ENCODE peak calls at places on chromosomes 7 and 10, in five cellular contexts. E, H, V, J and I are unnamed samples.

GRCh38 chr10:14723052-14723689 is 51.5 kb downstream of the FAM107B start:
- DNase-seq in E (peak; percentile 52), H (no peak), V (no peak), J (no peak), I (no peak)

GRCh38 chr7:27247000-27247399 is 4.4 kb downstream of the EVX1 start:
- DNase-seq in E (no peak), H (no peak), V (no peak), J (no peak), I (no peak)

GRCh38 chr10:63767512-63767911 is 246.3 kb downstream of the REEP3 start:
- DNase-seq in E (no peak), H (no peak), V (no peak), J (peak; percentile 62), I (peak; percentile 38)

GRCh38 chr7:130352335-130353074 is 7.9 kb downstream of the CPA5 start:
- DNase-seq in E (no peak), H (no peak), V (no peak), J (peak; percentile 74), I (peak; percentile 66)

GRCh38 chr10:89245802-89246201 is 5.8 kb downstream of the LIPA start:
- DNase-seq in E (no peak), H (no peak), V (no peak), J (no peak), I (no peak)

GRCh38 chr7:18666107-18666728 is 170.7 kb downstream of the HDAC9 start:
- DNase-seq in E (peak; percentile 28), H (peak; percentile 79), V (peak; percentile 87), J (peak; percentile 64), I (peak; percentile 55)

GRCh38 chr7:5693529-5693928 is 87.9 kb downstream of the RNF216 start:
- DNase-seq in E (no peak), H (no peak), V (peak; percentile 71), J (peak; percentile 47), I (peak; percentile 34)

GRCh38 chr10:21720090-21720489 is 186.1 kb downstream of the MLLT10 start:
- DNase-seq in E (no peak), H (no peak), V (no peak), J (no peak), I (no peak)

GRCh38 chr10:29392376-29393021 is 103.6 kb downstream of the LYZL1 start:
- DNase-seq in E (peak; percentile 23), H (no peak), V (no peak), J (peak; percentile 46), I (peak; percentile 23)

GRCh38 chr10:54026340-54026739 is 774.7 kb downstream of the PCDH15 start:
- DNase-seq in E (no peak), H (no peak), V (no peak), J (no peak), I (no peak)

GRCh38 chr7:56188823-56189346 is 72.7 kb upstream of the NUPR2 start:
- DNase-seq in E (no peak), H (no peak), V (peak; percentile 61), J (no peak), I (no peak)

GRCh38 chr7:79495544-79496272 is 42.2 kb upstream of the MAGI2 start:
- DNase-seq in E (no peak), H (no peak), V (no peak), J (peak; percentile 76), I (peak; percentile 49)

GRCh38 chr10:104274762-104275721 is 6.1 kb downstream of the GSTO2 start:
- DNase-seq in E (peak; percentile 43), H (no peak), V (peak; percentile 57), J (peak; percentile 29), I (no peak)

GRCh38 chr7:21028990-21029337 is 242.3 kb upstream of the SP8 start:
- DNase-seq in E (no peak), H (no peak), V (no peak), J (no peak), I (no peak)

GRCh38 chr10:119257894-119258293 is 50.5 kb downstream of the GRK5 start:
- DNase-seq in E (no peak), H (no peak), V (no peak), J (no peak), I (no peak)

GRCh38 chr7:155986497-155987160 is 174.4 kb upstream of the SHH start:
- DNase-seq in E (no peak), H (no peak), V (peak; percentile 24), J (no peak), I (no peak)

GRCh38 chr7:142809671-142810070 is 38.9 kb downstream of the PRSS2 start:
- DNase-seq in E (no peak), H (no peak), V (no peak), J (no peak), I (no peak)

GRCh38 chr7:22295402-22296264 is 61.3 kb downstream of the RAPGEF5 start:
- DNase-seq in E (no peak), H (no peak), V (no peak), J (no peak), I (peak; percentile 15)

GRCh38 chr7:28806841-28807240 is 151.3 kb downstream of the TRIL start:
- DNase-seq in E (no peak), H (no peak), V (no peak), J (peak; percentile 56), I (no peak)

GRCh38 chr7:115146148-115146547 is 224.3 kb downstream of the MDFIC start:
- DNase-seq in E (no peak), H (no peak), V (no peak), J (no peak), I (no peak)

GRCh38 chr10:71644307-71645180 is 75.0 kb downstream of the C10orf105 start:
- DNase-seq in E (no peak), H (no peak), V (no peak), J (no peak), I (no peak)

GRCh38 chr10:101749033-101749432 is 26.9 kb downstream of the FGF8 start:
- DNase-seq in E (no peak), H (no peak), V (no peak), J (no peak), I (no peak)

GRCh38 chr10:43304687-43305333 is 37.9 kb upstream of the RASGEF1A start:
- DNase-seq in E (peak; percentile 45), H (peak; percentile 64), V (peak; percentile 87), J (peak; percentile 26), I (no peak)

GRCh38 chr10:27454837-27455236 is 49.3 kb upstream of the RAB18 start:
- DNase-seq in E (no peak), H (no peak), V (no peak), J (no peak), I (no peak)

GRCh38 chr7:2936301-2936700 is 92.2 kb upstream of the GNA12 start:
- DNase-seq in E (no peak), H (no peak), V (peak; percentile 5), J (no peak), I (no peak)

GRCh38 chr7:127995866-127996215 is 35.4 kb downstream of the LRRC4 start:
- DNase-seq in E (no peak), H (no peak), V (no peak), J (no peak), I (no peak)

GRCh38 chr10:117334075-117334474 is 41.2 kb downstream of the PDZD8 start:
- DNase-seq in E (no peak), H (no peak), V (no peak), J (peak; percentile 40), I (no peak)

GRCh38 chr7:98091061-98091460 is 15.6 kb upstream of the LMTK2 start:
- DNase-seq in E (no peak), H (no peak), V (no peak), J (no peak), I (peak; percentile 57)

GRCh38 chr10:3769511-3769910 is 15.5 kb downstream of the KLF6 start:
- DNase-seq in E (no peak), H (no peak), V (no peak), J (no peak), I (no peak)

GRCh38 chr7:3415730-3416366 is 114.8 kb downstream of the SDK1 start:
- DNase-seq in E (no peak), H (no peak), V (no peak), J (no peak), I (no peak)

GRCh38 chr7:76333388-76334101 is 25.2 kb downstream of the YWHAG start:
- DNase-seq in E (no peak), H (no peak), V (peak; percentile 69), J (no peak), I (no peak)

GRCh38 chr7:123823898-123824753 is 20.8 kb upstream of the HYAL4 start:
- DNase-seq in E (peak; percentile 28), H (no peak), V (no peak), J (no peak), I (no peak)

GRCh38 chr7:44236333-44236728 is 35.6 kb downstream of the YKT6 start:
- DNase-seq in E (no peak), H (no peak), V (no peak), J (no peak), I (no peak)

GRCh38 chr7:87574630-87575029 is 26.1 kb downstream of the ABCB1 start:
- DNase-seq in E (no peak), H (no peak), V (no peak), J (peak; percentile 60), I (peak; percentile 67)

GRCh38 chr10:58158806-58159205 is 108.9 kb downstream of the IPMK start:
- DNase-seq in E (no peak), H (no peak), V (no peak), J (peak; percentile 60), I (peak; percentile 26)

GRCh38 chr10:101069441-101069840 is 7.7 kb downstream of the KAZALD1 start:
- DNase-seq in E (no peak), H (no peak), V (no peak), J (no peak), I (no peak)

GRCh38 chr10:77306666-77307065 is 330.9 kb downstream of the KCNMA1 start:
- DNase-seq in E (no peak), H (no peak), V (no peak), J (no peak), I (no peak)